ENCODE peak calls at places on chromosomes 12 and 14, in four cellular contexts. One of them, this sample, is unnamed.

GRCh38 chr12:1594045-1594294 is 411 bp downstream of the FBXL14 start:
- DNase-seq in CD8-positive, alpha-beta T cell: no peak
- DNase-seq in mesendoderm: peak; percentile 60
- DNase-seq in astrocyte: no peak
- DNase-seq in this sample: peak; percentile 80

GRCh38 chr12:1591029-1591428 is 3.4 kb downstream of the FBXL14 start:
- DNase-seq in CD8-positive, alpha-beta T cell: no peak
- DNase-seq in mesendoderm: peak; percentile 61
- DNase-seq in astrocyte: no peak
- DNase-seq in this sample: peak; percentile 62

GRCh38 chr14:105281354-105282097 is 19.3 kb downstream of the BRF1 start:
- DNase-seq in CD8-positive, alpha-beta T cell: no peak
- DNase-seq in mesendoderm: peak; percentile 72
- DNase-seq in astrocyte: peak; percentile 56
- DNase-seq in this sample: peak; percentile 25

GRCh38 chr12:78034025-78034424 is 203.3 kb downstream of the NAV3 start:
- DNase-seq in CD8-positive, alpha-beta T cell: no peak
- DNase-seq in mesendoderm: no peak
- DNase-seq in astrocyte: no peak
- DNase-seq in this sample: no peak

GRCh38 chr12:89212339-89212771 is 139.9 kb downstream of the DUSP6 start:
- DNase-seq in CD8-positive, alpha-beta T cell: no peak
- DNase-seq in mesendoderm: no peak
- DNase-seq in astrocyte: no peak
- DNase-seq in this sample: peak; percentile 39

GRCh38 chr14:79802096-79802495 is 409.2 kb downstream of the DIO2 start:
- DNase-seq in CD8-positive, alpha-beta T cell: no peak
- DNase-seq in mesendoderm: no peak
- DNase-seq in astrocyte: no peak
- DNase-seq in this sample: no peak

GRCh38 chr12:3034067-3034750 is 43.0 kb upstream of the TSPAN9 start:
- DNase-seq in CD8-positive, alpha-beta T cell: no peak
- DNase-seq in mesendoderm: peak; percentile 88
- DNase-seq in astrocyte: peak; percentile 41
- DNase-seq in this sample: peak; percentile 15

GRCh38 chr14:20167091-20167490 is 23.6 kb upstream of the OR11G2 start:
- DNase-seq in CD8-positive, alpha-beta T cell: no peak
- DNase-seq in mesendoderm: no peak
- DNase-seq in astrocyte: no peak
- DNase-seq in this sample: no peak

GRCh38 chr14:91078095-91078737 is 17.8 kb upstream of the RPS6KA5 start:
- DNase-seq in CD8-positive, alpha-beta T cell: no peak
- DNase-seq in mesendoderm: no peak
- DNase-seq in astrocyte: no peak
- DNase-seq in this sample: peak; percentile 91

GRCh38 chr14:65479386-65479785 is 66.9 kb downstream of the FUT8 start:
- DNase-seq in CD8-positive, alpha-beta T cell: no peak
- DNase-seq in mesendoderm: no peak
- DNase-seq in astrocyte: no peak
- DNase-seq in this sample: no peak

GRCh38 chr14:65482769-65483438 is 70.4 kb downstream of the FUT8 start:
- DNase-seq in CD8-positive, alpha-beta T cell: no peak
- DNase-seq in mesendoderm: no peak
- DNase-seq in astrocyte: no peak
- DNase-seq in this sample: no peak

GRCh38 chr14:65485516-65485915 is 73.0 kb downstream of the FUT8 start:
- DNase-seq in CD8-positive, alpha-beta T cell: no peak
- DNase-seq in mesendoderm: peak; percentile 60
- DNase-seq in astrocyte: no peak
- DNase-seq in this sample: no peak

GRCh38 chr14:65486856-65487255 is 74.3 kb downstream of the FUT8 start:
- DNase-seq in CD8-positive, alpha-beta T cell: no peak
- DNase-seq in mesendoderm: peak; percentile 28
- DNase-seq in astrocyte: peak; percentile 51
- DNase-seq in this sample: no peak

DNA sequence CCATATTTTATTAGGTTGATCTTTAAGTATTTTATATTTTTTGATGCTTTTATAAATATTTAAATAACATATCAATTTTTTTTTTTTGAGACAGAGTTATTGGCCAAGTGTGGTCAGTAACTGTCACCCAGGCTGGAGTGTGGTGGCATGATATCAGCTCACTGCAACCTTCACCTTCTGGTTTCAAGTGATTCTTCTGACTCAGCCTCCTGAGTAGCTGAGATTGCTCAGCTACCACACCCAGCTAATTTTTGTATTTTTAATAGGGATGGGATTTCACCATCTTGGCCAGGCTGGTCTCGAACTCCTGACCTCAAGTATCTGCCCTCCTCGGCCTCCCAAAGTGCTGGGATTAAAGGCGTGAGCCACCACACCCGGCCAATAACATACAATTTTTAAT is 71.1 kb downstream of the FUT8 start:
- DNase-seq in CD8-positive, alpha-beta T cell: no peak
- DNase-seq in mesendoderm: no peak
- DNase-seq in astrocyte: peak; percentile 18
- DNase-seq in this sample: no peak
- H3K4me1 ChIP-seq in CD8-positive, alpha-beta T cell: peaks cover 4% of the 10 kb centered on the region
- H3K4me1 ChIP-seq in mesendoderm: peaks cover 2% of the 10 kb centered on the region
- H3K4me1 ChIP-seq in astrocyte: peaks cover 8% of the 10 kb centered on the region
- H3K4me1 ChIP-seq in this sample: peaks cover 7% of the 10 kb centered on the region

DNA sequence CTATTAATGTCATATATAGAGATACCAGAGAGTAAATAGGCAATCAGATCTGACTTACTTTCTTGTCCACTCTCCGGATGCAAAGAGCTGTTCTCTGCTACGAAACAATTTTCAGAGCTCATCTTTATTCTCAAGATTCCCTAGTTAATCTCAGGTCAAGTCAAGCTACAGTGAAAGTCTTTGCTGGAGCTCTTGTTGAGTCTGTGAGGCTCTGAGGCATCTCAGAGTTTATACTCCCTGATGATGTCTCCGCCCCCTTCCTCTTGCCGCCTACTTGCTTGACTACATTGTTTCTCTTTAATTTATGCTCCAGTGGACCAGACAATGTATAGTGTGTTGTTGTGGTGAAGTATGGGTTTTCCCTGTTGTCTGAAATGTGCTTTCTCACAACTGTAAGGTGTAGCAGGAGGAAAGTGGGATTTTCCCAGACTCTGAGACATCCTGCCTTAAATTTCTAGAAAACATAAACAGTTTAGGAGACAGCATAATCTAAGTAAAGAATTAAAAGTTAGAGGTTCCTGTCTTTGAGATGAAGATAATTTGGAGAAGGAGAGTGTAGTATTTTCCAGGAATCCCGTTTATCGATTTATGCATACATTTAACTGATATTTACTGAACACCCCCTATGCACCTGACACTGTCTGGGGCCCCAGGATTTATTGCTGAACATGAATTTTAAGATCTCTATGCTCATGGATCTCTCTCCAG is at the start of gene CD69:
- DNase-seq in CD8-positive, alpha-beta T cell: peak; percentile 70
- DNase-seq in mesendoderm: no peak
- DNase-seq in astrocyte: no peak
- DNase-seq in this sample: peak; percentile 87
- H3K4me1 ChIP-seq in CD8-positive, alpha-beta T cell: peaks cover 51% of the 10 kb centered on the region
- H3K4me1 ChIP-seq in mesendoderm: no peaks in the 10 kb centered on the region
- H3K4me1 ChIP-seq in astrocyte: no peaks in the 10 kb centered on the region
- H3K4me1 ChIP-seq in this sample: peaks cover 67% of the 10 kb centered on the region

GRCh38 chr14:23143911-23144310 is 24.9 kb upstream of the CEBPE start:
- DNase-seq in CD8-positive, alpha-beta T cell: no peak
- DNase-seq in mesendoderm: no peak
- DNase-seq in astrocyte: no peak
- DNase-seq in this sample: no peak

GRCh38 chr14:23139874-23140273 is 20.8 kb upstream of the CEBPE start:
- DNase-seq in CD8-positive, alpha-beta T cell: no peak
- DNase-seq in mesendoderm: no peak
- DNase-seq in astrocyte: no peak
- DNase-seq in this sample: no peak

GRCh38 chr14:23141706-23142467 is 22.8 kb upstream of the CEBPE start:
- DNase-seq in CD8-positive, alpha-beta T cell: no peak
- DNase-seq in mesendoderm: peak; percentile 71
- DNase-seq in astrocyte: peak; percentile 56
- DNase-seq in this sample: no peak

GRCh38 chr14:23140389-23140788 is 21.3 kb upstream of the CEBPE start:
- DNase-seq in CD8-positive, alpha-beta T cell: no peak
- DNase-seq in mesendoderm: no peak
- DNase-seq in astrocyte: no peak
- DNase-seq in this sample: no peak

DNA sequence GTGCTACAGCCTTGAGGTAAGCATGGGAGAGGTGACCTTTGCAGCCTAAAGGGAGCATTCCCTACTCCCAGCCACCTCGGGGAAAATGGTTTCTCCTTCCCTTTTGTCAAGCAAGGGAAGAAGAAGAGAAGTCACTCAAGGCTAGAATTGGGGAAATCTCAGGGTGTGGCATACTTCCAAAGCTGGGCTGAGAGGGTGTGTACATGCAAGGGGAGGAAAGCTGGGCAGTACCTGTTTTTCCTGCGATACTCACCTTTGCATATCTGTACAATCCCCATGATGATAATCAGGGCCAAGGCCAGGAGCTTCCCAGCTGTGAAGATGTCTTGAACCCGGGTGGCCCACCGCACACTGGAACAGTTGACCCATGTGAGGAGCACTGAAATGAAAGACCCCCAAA is 23.8 kb upstream of the CEBPE start:
- DNase-seq in CD8-positive, alpha-beta T cell: no peak
- DNase-seq in mesendoderm: no peak
- DNase-seq in astrocyte: no peak
- DNase-seq in this sample: no peak
- H3K4me1 ChIP-seq in CD8-positive, alpha-beta T cell: no peaks in the 10 kb centered on the region
- H3K4me1 ChIP-seq in mesendoderm: no peaks in the 10 kb centered on the region
- H3K4me1 ChIP-seq in astrocyte: no peaks in the 10 kb centered on the region
- H3K4me1 ChIP-seq in this sample: no peaks in the 10 kb centered on the region

DNA sequence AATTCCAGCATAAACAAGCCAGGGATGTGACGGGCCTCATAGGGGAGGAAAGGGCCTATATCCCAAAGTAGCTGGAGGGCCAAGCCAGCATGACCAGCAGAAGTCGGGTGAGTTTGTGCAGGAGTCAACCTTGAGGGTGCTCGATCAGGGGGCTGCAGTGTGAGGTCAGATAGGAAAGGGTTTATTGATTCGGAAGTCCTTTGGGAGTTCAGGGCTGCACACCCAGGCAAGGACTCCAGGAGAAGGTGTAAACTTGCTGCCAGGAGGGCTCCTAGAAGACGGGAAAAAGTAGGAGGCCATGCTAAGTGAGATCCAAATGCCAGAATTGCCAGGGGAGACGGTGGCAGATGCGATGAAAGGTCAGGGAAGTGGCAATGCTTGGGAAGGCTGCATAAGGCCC is 3.4 kb upstream of the OAS2 start:
- DNase-seq in CD8-positive, alpha-beta T cell: no peak
- DNase-seq in mesendoderm: no peak
- DNase-seq in astrocyte: no peak
- DNase-seq in this sample: no peak
- H3K4me1 ChIP-seq in CD8-positive, alpha-beta T cell: peaks cover 10% of the 10 kb centered on the region
- H3K4me1 ChIP-seq in mesendoderm: no peaks in the 10 kb centered on the region
- H3K4me1 ChIP-seq in astrocyte: no peaks in the 10 kb centered on the region
- H3K4me1 ChIP-seq in this sample: peaks cover 22% of the 10 kb centered on the region

GRCh38 chr12:103742349-103742784 is 98.7 kb downstream of the NT5DC3 start:
- DNase-seq in CD8-positive, alpha-beta T cell: no peak
- DNase-seq in mesendoderm: no peak
- DNase-seq in astrocyte: peak; percentile 10
- DNase-seq in this sample: no peak

GRCh38 chr12:103748002-103748401 is 93.0 kb downstream of the NT5DC3 start:
- DNase-seq in CD8-positive, alpha-beta T cell: no peak
- DNase-seq in mesendoderm: peak; percentile 46
- DNase-seq in astrocyte: no peak
- DNase-seq in this sample: no peak

GRCh38 chr12:103748875-103749274 is 92.2 kb downstream of the NT5DC3 start:
- DNase-seq in CD8-positive, alpha-beta T cell: no peak
- DNase-seq in mesendoderm: no peak
- DNase-seq in astrocyte: no peak
- DNase-seq in this sample: no peak

GRCh38 chr12:103743788-103744187 is 97.2 kb downstream of the NT5DC3 start:
- DNase-seq in CD8-positive, alpha-beta T cell: no peak
- DNase-seq in mesendoderm: no peak
- DNase-seq in astrocyte: no peak
- DNase-seq in this sample: no peak

DNA sequence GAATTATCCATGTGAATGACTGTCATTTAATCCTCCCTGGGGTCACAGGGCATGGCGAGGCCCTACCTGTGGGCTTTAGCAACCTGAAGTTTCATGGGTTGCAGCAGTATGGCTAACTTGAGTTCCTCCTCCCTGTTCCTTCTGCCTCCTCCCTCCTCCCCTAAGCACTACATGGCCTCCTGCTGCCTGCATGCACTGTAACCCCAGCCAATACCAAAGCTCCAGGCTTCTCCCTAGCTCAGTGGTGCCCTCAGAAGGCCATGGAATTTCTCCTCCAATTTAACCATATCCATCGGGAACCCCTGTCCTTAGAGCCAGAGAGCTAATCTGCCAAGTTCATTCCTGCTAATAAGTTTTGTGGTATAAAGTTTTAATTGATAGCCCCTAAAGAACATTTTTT is 95.1 kb downstream of the NT5DC3 start:
- DNase-seq in CD8-positive, alpha-beta T cell: no peak
- DNase-seq in mesendoderm: peak; percentile 85
- DNase-seq in astrocyte: no peak
- DNase-seq in this sample: no peak
- H3K4me1 ChIP-seq in CD8-positive, alpha-beta T cell: no peaks in the 10 kb centered on the region
- H3K4me1 ChIP-seq in mesendoderm: no peaks in the 10 kb centered on the region
- H3K4me1 ChIP-seq in astrocyte: peaks cover 8% of the 10 kb centered on the region
- H3K4me1 ChIP-seq in this sample: no peaks in the 10 kb centered on the region